ENCODE peak calls at places on chromosome 11, in seven cellular contexts. D is CD8-positive, alpha-beta T cell; J is mucosa of descending colon; F is left ventricle myocardium inferior; B is MM.1S; H is CD4-positive, CD25-positive, alpha-beta regulatory T cell; X is HCT116. N is an unnamed sample. For H3K36me3, the result is how much of the 10 kb centered on the place peaks cover.

GRCh38 chr11:111836162-111836561 is 35.2 kb downstream of the ALG9 start:
- DNase-seq in B (no peak), X (no peak), H (no peak), F (no peak), D (no peak), J (no peak), N (no peak)

GRCh38 chr11:10450451-10451398 is 4.3 kb upstream of the AMPD3 start:
- DNase-seq in J (peak), B (peak), F (peak), H (peak), X (peak), D (peak), N (no peak)

GRCh38 chr11:75532200-75532972 is 6.6 kb upstream of the GDPD5 start:
- DNase-seq in H (peak), J (peak), B (peak), F (peak), D (peak), X (peak), N (peak)

GRCh38 chr11:10990637-10991036 is 132.8 kb upstream of the ZBED5 start:
- DNase-seq in H (no peak), X (no peak), B (no peak), J (no peak), D (no peak), F (no peak), N (no peak)

GRCh38 chr11:103358251-103358650 is 249.0 kb downstream of the DYNC2H1 start:
- DNase-seq in F (no peak), B (no peak), J (no peak), D (no peak), H (no peak), X (no peak), N (no peak)

GRCh38 chr11:33885338-33886005 is 6.4 kb downstream of the LMO2 start:
- DNase-seq in B (no peak), D (no peak), F (no peak), J (no peak), H (no peak), X (no peak), N (no peak)

GRCh38 chr11:66231561-66231960 is 36.9 kb upstream of the RAB1B start:
- DNase-seq in B (no peak), D (no peak), F (no peak), J (no peak), H (no peak), X (no peak), N (no peak)

GRCh38 chr11:129865701-129866100 is 29.7 kb downstream of the NFRKB start:
- DNase-seq in D (no peak), X (no peak), F (no peak), J (no peak), B (no peak), H (no peak), N (no peak)

GRCh38 chr11:31060880-31061279 is 308.7 kb downstream of the DCDC1 start:
- DNase-seq in D (no peak), H (no peak), F (no peak), X (no peak), B (no peak), J (no peak), N (no peak)

GRCh38 chr11:118406599-118407166 is 5.3 kb downstream of the ATP5MG start:
- DNase-seq in H (no peak), B (no peak), D (no peak), X (no peak), J (no peak), F (no peak), N (no peak)

GRCh38 chr11:104892723-104893511 is 5.3 kb downstream of the CASP12 start:
- DNase-seq in F (no peak), D (no peak), J (no peak), B (no peak), H (no peak), X (no peak), N (no peak)

GRCh38 chr11:125551835-125552342 is 17.4 kb upstream of the EI24 start:
- DNase-seq in X (no peak), F (no peak), D (no peak), J (no peak), B (no peak), H (no peak), N (no peak)

DNA sequence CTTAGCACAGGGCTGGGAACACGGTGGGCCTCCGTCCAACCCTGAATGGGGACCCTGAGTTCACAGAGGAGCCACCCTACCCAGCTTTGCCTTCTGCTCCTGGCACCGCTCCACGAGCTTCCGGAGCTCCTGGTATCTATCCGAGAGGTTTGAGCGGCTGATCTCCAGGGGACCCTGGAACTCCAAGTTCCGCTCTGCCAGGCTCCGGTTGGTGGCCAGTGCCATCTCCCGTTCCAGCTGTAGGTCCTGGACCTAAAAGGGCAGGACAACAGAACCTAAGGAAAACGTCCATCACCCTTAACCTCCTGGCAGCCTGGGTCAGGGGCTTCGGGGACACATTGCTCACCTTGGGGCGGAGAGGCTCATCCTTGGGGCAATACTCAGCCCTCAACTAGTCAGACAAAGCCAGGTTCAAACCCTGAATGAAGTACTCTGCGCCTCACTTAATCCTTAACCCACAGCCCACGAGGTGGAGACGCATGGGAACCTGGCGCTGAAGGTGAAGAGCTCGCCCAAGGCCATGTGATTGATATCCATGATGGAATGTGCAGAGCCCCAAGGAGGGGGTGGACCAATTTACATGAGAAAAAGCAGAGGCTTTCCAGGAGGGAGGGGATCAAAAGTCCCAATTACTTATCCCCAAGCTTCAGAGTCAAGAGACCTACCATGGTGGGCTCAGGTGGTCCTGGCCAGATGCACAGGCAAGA is 27.1 kb downstream of the VPS37C start:
- DNase-seq in D (no peak), J (no peak), H (no peak), B (no peak), X (no peak), F (no peak), N (no peak)
- H3K36me3 ChIP-seq in D (under half), J (under half), H (under half), B (under half), X (under half), F (under half), N (under half)

DNA sequence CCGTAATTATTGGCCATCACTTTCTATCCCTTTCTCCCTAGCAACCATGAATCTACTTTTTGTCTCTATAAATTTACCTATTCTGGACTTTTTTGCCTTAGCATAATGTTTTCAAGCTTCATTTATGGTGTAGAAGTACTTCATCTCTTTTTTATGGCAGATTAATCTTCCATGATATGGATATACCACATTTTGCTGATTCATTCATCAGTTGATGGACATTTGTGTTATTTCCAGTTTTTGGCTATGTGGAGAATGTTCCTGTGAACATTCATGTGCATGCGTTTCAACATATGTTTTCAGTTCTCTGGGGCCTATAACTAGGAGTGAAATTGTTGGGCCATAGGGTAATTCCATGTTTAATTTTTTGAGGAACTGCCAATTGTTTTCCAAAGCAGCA is 12.8 kb downstream of the CAPN1 start:
- DNase-seq in F (no peak), J (no peak), H (no peak), X (no peak), D (no peak), B (no peak), N (no peak)
- H3K36me3 ChIP-seq in F (half or more), J (under half), H (half or more), X (under half), D (under half), B (under half), N (under half)

DNA sequence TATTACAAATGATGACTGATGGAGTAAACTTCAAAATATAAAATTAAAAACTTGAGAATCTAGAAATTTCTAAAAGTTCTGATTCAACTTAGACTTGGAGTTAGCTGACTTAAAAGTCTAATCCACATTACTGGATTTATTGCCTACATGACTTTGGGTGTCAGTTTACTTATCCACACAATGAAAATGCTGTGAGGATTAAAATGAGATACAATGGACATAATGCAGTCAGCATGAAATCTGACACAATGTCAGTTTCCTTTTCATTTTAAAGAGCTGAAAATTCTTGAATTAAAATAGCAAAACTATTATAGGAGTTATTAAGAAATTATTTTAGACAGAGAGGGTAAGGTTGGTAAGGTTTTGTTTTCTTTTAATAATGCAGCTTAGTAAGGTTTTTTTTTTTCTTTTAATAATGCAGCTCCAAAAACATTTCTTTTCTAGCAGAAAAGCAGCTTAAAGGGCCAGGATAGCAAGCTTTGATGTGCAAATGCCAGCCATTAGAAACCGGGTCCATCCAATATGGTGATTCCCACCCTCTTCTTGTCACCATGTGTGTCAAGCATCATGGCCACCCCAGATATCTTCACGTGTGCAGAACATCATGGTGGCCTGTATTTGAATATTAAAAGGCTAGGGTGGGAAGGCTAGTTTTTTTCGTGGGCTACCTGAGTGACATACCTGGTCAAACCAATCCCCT is 18.9 kb downstream of the APIP start:
- DNase-seq in D (no peak), B (no peak), F (no peak), X (no peak), H (no peak), J (no peak), N (peak)
- H3K36me3 ChIP-seq in D (under half), B (under half), F (under half), X (under half), H (under half), J (under half), N (under half)

GRCh38 chr11:1756791-1757771 is 6.6 kb downstream of the CTSD start:
- DNase-seq in X (no peak), H (no peak), J (peak), D (no peak), F (no peak), B (no peak), N (no peak)

GRCh38 chr11:1754376-1755150 is 4.2 kb upstream of the IFITM10 start:
- DNase-seq in B (no peak), H (no peak), F (no peak), X (no peak), D (no peak), J (peak), N (no peak)

GRCh38 chr11:1756024-1756561 is 5.7 kb upstream of the IFITM10 start:
- DNase-seq in H (no peak), F (no peak), J (peak), B (no peak), D (no peak), X (no peak), N (no peak)

GRCh38 chr11:1753426-1754305 is 3.3 kb upstream of the IFITM10 start:
- DNase-seq in J (peak), D (no peak), F (no peak), X (no peak), B (no peak), H (no peak), N (no peak)

DNA sequence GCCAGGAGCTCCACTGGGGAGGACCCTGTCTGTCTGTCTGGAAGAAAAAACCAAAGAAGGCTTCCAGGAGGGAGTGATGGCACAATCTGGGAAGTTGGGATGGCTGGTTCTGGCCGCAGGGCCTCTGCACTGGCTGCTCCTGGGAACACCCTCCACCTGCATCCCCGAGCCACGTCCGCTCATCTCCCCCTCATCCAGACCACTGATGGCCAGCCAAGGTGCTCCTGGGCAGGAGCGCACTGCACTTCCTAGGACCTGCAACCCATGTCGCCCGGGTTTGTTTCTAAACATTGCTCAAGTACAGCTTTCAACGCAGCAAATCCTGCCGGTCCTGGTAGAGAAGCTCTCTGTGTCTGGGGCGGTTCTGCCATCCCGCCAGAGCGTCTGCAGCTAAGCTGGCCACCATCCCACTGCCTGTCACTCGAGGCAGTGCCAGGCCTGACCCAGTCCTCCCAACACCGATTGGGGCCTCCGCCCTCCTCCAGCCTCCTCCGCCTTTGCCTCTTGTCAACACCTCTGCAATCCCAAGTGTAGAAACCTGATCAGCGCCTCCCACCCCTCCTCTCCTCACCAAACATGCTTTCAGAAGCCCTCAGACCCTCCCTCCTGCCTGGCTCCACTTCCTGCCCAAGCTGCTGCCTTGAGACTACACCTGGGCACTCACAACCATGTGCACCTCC is 5.1 kb upstream of the IFITM10 start:
- DNase-seq in H (peak), D (no peak), B (no peak), J (peak), X (no peak), F (peak), N (no peak)
- H3K36me3 ChIP-seq in H (under half), D (under half), B (under half), J (under half), X (under half), F (half or more), N (under half)

DNA sequence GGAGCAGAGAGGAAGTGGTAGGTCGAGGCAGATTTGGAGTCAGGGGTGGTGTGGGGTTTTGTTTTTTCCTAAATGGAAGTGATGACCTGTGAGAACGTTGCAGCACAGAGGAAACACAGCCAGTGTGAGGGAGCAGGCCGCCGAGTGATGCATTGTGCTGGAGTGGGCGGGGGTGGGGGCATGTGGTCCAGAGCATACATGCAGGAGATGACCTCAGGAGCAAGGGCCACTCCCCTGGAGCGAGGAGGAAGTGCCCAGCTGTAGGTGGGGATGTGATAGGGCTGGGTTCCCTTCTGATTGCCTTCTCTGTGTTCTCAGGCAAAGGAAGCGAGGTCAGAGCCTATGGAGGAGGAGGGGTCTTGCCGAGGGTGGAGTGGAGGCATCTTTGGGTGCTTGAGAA is 81.4 kb downstream of the PPP6R3 start:
- DNase-seq in J (no peak), D (no peak), H (no peak), F (no peak), B (no peak), X (no peak), N (no peak)
- H3K36me3 ChIP-seq in J (under half), D (under half), H (half or more), F (half or more), B (under half), X (under half), N (half or more)

DNA sequence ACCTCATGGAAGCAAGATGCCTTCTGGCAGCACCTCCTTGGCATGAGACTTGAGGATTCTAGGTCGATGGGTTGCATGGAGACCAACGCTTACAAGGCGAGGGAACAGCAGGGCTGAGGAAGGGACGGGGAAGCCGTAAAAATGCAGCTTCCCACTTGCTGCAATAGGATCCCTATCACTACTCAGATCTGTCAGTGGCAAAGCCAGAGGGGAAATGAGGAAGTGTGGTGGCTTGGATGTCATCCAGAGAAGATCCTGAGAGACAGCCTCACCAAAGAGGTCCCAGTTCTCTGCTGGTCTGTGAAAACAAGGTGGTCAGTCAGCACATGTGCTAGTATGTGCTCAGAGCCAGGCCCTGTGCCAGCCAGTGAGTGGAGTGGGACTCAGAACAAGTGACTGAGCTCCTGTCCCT is 22.2 kb downstream of the CYB5R2 start:
- DNase-seq in H (no peak), J (no peak), X (no peak), D (no peak), B (no peak), F (no peak), N (no peak)
- H3K36me3 ChIP-seq in H (under half), J (under half), X (under half), D (under half), B (under half), F (half or more), N (under half)

DNA sequence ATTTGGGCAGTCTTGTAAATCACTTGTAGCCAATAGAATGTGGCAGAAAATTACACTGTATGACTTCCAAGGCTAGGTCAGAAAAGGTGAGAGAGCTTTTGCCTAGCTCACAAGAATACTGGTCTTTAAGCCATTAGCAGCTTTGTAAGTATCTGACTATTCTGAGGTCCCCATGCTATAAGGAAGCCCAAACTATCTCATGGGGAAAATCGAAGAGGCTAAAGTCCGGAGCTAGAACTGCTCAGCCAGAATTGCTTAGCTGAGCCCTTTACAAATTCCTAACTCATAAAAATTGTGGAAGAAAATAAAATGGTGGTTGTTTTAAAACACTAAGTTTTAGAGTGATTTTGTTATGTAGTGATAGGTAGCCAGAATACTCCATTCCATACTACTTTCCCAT is 13.0 kb downstream of the FAR1 start:
- DNase-seq in F (no peak), J (no peak), H (no peak), X (no peak), B (no peak), D (no peak), N (no peak)
- H3K36me3 ChIP-seq in F (under half), J (under half), H (under half), X (under half), B (under half), D (under half), N (under half)